ENCODE peak calls at places on chromosomes 7 and 10, in eight cellular contexts. E is posterior vena cava; A is mammary epithelial cell; V is effector memory CD8-positive, alpha-beta T cell; T is AG08395; F is substantia nigra; X is stimulated activated CD8-positive, alpha-beta memory T cell treated with anti-CD3 and anti-CD28 coated beads, Interleukin-2, amount 100 ng/mL, for 48 hours; K is AG10803. C is an unnamed sample.

GRCh38 chr7:31106303-31107105 is 54.4 kb downstream of the ADCYAP1R1 start:
- DNase-seq in E (peak), A (no peak), V (no peak), T (no peak), F (no peak), X (no peak), K (no peak), C (no peak)

GRCh38 chr10:79082631-79083581 is 14.1 kb downstream of the ZMIZ1 start:
- DNase-seq in E (no peak), A (no peak), V (no peak), T (no peak), F (no peak), X (no peak), K (no peak), C (no peak)

GRCh38 chr7:20513341-20513740 is 102.1 kb upstream of the ABCB5 start:
- DNase-seq in E (no peak), A (no peak), V (no peak), T (no peak), F (no peak), X (no peak), K (no peak), C (no peak)

GRCh38 chr10:118669020-118669766 is 73.7 kb upstream of the PRLHR start:
- DNase-seq in E (no peak), A (no peak), V (no peak), T (peak), F (peak), X (no peak), K (peak), C (peak)

GRCh38 chr7:38153515-38153914 is 24.5 kb upstream of the STARD3NL start:
- DNase-seq in E (no peak), A (no peak), V (no peak), T (no peak), F (no peak), X (no peak), K (no peak), C (no peak)

GRCh38 chr10:4704034-4704545 is 121.9 kb upstream of the AKR1E2 start:
- DNase-seq in E (no peak), A (peak), V (no peak), T (peak), F (no peak), X (no peak), K (peak), C (peak)

GRCh38 chr10:111077715-111078504 is 1.1 kb downstream of the ADRA2A start:
- DNase-seq in E (no peak), A (no peak), V (no peak), T (peak), F (no peak), X (no peak), K (no peak), C (no peak)

GRCh38 chr10:79407811-79408795 is 37.3 kb downstream of the ZCCHC24 start:
- DNase-seq in E (peak), A (no peak), V (no peak), T (peak), F (no peak), X (no peak), K (peak), C (peak)

GRCh38 chr7:154858836-154859537 is 143.9 kb downstream of the PAXIP1 start:
- DNase-seq in E (peak), A (no peak), V (no peak), T (no peak), F (no peak), X (no peak), K (no peak), C (no peak)

GRCh38 chr10:6305762-6306321 is 103.1 kb downstream of the PFKFB3 start:
- DNase-seq in E (no peak), A (no peak), V (no peak), T (no peak), F (no peak), X (no peak), K (no peak), C (no peak)

GRCh38 chr10:133133471-133134231 is 26.4 kb upstream of the KNDC1 start:
- DNase-seq in E (peak), A (no peak), V (no peak), T (no peak), F (no peak), X (no peak), K (no peak), C (no peak)